ENCODE peak calls at places on chromosomes 7 and 10, in six cellular contexts. D, Q, E, R, C and F are unnamed samples.

GRCh38 chr7:135166338-135166989 is 4.0 kb downstream of the CYREN start:
- DNase-seq in D (no peak), Q (no peak), E (no peak), R (no peak), C (no peak), F (no peak)

GRCh38 chr10:15684768-15685167 is 35.0 kb downstream of the ITGA8 start:
- DNase-seq in D (no peak), Q (no peak), E (no peak), R (no peak), C (no peak), F (no peak)

GRCh38 chr7:50330254-50330653 is 25.7 kb downstream of the IKZF1 start:
- DNase-seq in D (no peak), Q (no peak), E (no peak), R (no peak), C (no peak), F (no peak)

GRCh38 chr10:4947635-4948596 is 15.3 kb upstream of the AKR1C1 start:
- DNase-seq in D (no peak), Q (peak), E (peak), R (no peak), C (no peak), F (no peak)

GRCh38 chr10:63692205-63692896 is 171.2 kb downstream of the REEP3 start:
- DNase-seq in D (no peak), Q (peak), E (no peak), R (no peak), C (no peak), F (no peak)

GRCh38 chr10:26733750-26734568 is 36.5 kb downstream of the PDSS1 start:
- DNase-seq in D (no peak), Q (no peak), E (no peak), R (peak), C (no peak), F (no peak)

GRCh38 chr7:1200045-1200444 is 32.6 kb upstream of the UNCX start:
- DNase-seq in D (no peak), Q (peak), E (peak), R (no peak), C (no peak), F (peak)

GRCh38 chr10:95741807-95742528 is 14.0 kb upstream of the ENTPD1 start:
- DNase-seq in D (no peak), Q (peak), E (no peak), R (no peak), C (no peak), F (no peak)